ENCODE peak calls at places on chromosomes 3 and 15, in eight cellular contexts. H is HEK293T; C is endothelial cell; J is G401; N is activated naive CD8-positive, alpha-beta T cell treated with anti-CD3 and anti-CD28 coated beads, Interleukin-2, amount 50 U/mL, for 16 hours; T is RPMI8226; E is sigmoid colon; L is A549. P is an unnamed sample.
A peak's percentile ranks its signal among the peaks of the same experiment; 100 is the strongest.

GRCh38 chr3:190575441-190576190 is 61.7 kb downstream of the IL1RAP start:
- DNase-seq in H (no peak), C (no peak), J (no peak), N (no peak), T (no peak), E (no peak), L (no peak), P (no peak)

GRCh38 chr3:69831737-69832136 is 92.5 kb downstream of the MITF start:
- DNase-seq in H (no peak), C (no peak), J (no peak), N (no peak), T (no peak), E (no peak), L (no peak), P (no peak)

GRCh38 chr3:31893174-31893573 is 87.9 kb downstream of the OSBPL10 start:
- DNase-seq in H (no peak), C (no peak), J (no peak), N (no peak), T (no peak), E (no peak), L (no peak), P (no peak)

GRCh38 chr3:160343132-160343531 is 55.9 kb downstream of the IFT80 start:
- DNase-seq in H (no peak), C (no peak), J (peak; percentile 28), N (no peak), T (peak; percentile 21), E (no peak), L (no peak), P (no peak)

GRCh38 chr3:197286678-197287077 is 11.7 kb downstream of the DLG1 start:
- DNase-seq in H (no peak), C (no peak), J (no peak), N (no peak), T (no peak), E (no peak), L (no peak), P (no peak)

GRCh38 chr3:171614318-171614967 is 154.2 kb upstream of the TNIK start:
- DNase-seq in H (peak; percentile 75), C (peak; percentile 63), J (peak; percentile 9), N (no peak), T (peak; percentile 46), E (no peak), L (no peak), P (peak; percentile 59)

GRCh38 chr15:47409601-47410000 is 307.7 kb upstream of the SEMA6D start:
- DNase-seq in H (no peak), C (no peak), J (no peak), N (no peak), T (no peak), E (no peak), L (no peak), P (no peak)

GRCh38 chr15:48084759-48085420 is 35.9 kb upstream of the SLC24A5 start:
- DNase-seq in H (peak; percentile 28), C (peak; percentile 23), J (peak; percentile 44), N (no peak), T (peak; percentile 69), E (no peak), L (no peak), P (peak; percentile 40)

GRCh38 chr3:100209948-100210776 is 50.6 kb upstream of the TBC1D23 start:
- DNase-seq in H (no peak), C (no peak), J (no peak), N (no peak), T (no peak), E (no peak), L (no peak), P (no peak)

GRCh38 chr3:148379763-148380162 is 317.9 kb upstream of the AGTR1 start:
- DNase-seq in H (peak; percentile 37), C (peak; percentile 8), J (peak; percentile 68), N (no peak), T (peak; percentile 65), E (no peak), L (peak; percentile 19), P (peak; percentile 9)

GRCh38 chr3:45124379-45124778 is 21.8 kb downstream of the CDCP1 start:
- DNase-seq in H (no peak), C (no peak), J (no peak), N (no peak), T (no peak), E (no peak), L (peak; percentile 25), P (no peak)

GRCh38 chr3:182947892-182948291 is 32.4 kb downstream of the DCUN1D1 start:
- DNase-seq in H (peak; percentile 7), C (no peak), J (no peak), N (no peak), T (peak; percentile 51), E (no peak), L (peak; percentile 6), P (no peak)

GRCh38 chr15:65374334-65374733 is 3.5 kb downstream of the IGDCC3 start:
- DNase-seq in H (no peak), C (no peak), J (no peak), N (no peak), T (no peak), E (no peak), L (no peak), P (no peak)

GRCh38 chr3:23183731-23184130 is 19.4 kb upstream of the UBE2E2 start:
- DNase-seq in H (peak; percentile 56), C (peak; percentile 26), J (peak; percentile 57), N (no peak), T (peak; percentile 30), E (no peak), L (peak; percentile 54), P (peak; percentile 58)

GRCh38 chr3:37813403-37813802 is 48.3 kb upstream of the CTDSPL start:
- DNase-seq in H (no peak), C (no peak), J (no peak), N (no peak), T (no peak), E (no peak), L (no peak), P (no peak)

GRCh38 chr15:67521770-67522568 is 1.0 kb downstream of the C15orf61 start:
- DNase-seq in H (no peak), C (no peak), J (peak; percentile 79), N (no peak), T (peak; percentile 36), E (no peak), L (peak; percentile 20), P (no peak)

GRCh38 chr3:71070497-71071465 is 512.7 kb downstream of the FOXP1 start:
- DNase-seq in H (no peak), C (no peak), J (no peak), N (no peak), T (no peak), E (no peak), L (no peak), P (no peak)

P was measured in H7.